ENCODE peak calls at places on chromosome 16, in seven cellular contexts. I, Z, D, T, S, L and V are unnamed samples.

GRCh38 chr16:27522173-27522707 is 27.5 kb downstream of the GTF3C1 start:
- DNase-seq in I (no peak), Z (no peak), D (no peak), T (no peak), S (no peak), L (no peak), V (no peak)

GRCh38 chr16:80614908-80615696 is 74.3 kb downstream of the DYNLRB2 start:
- DNase-seq in I (peak; percentile 85), Z (peak; percentile 69), D (peak; percentile 71), T (no peak), S (peak; percentile 82), L (peak; percentile 73), V (no peak)

GRCh38 chr16:10749680-10750035 is 6.0 kb downstream of the NUBP1 start:
- DNase-seq in I (no peak), Z (no peak), D (no peak), T (no peak), S (peak; percentile 4), L (peak; percentile 52), V (no peak)

GRCh38 chr16:25063865-25064264 is 47.7 kb upstream of the LCMT1 start:
- DNase-seq in I (no peak), Z (peak; percentile 57), D (no peak), T (no peak), S (no peak), L (peak; percentile 50), V (no peak)

GRCh38 chr16:31301708-31302400 is 42.1 kb downstream of the ITGAM start:
- DNase-seq in I (no peak), Z (peak; percentile 73), D (no peak), T (no peak), S (no peak), L (peak; percentile 29), V (no peak)

GRCh38 chr16:23510154-23510914 is at the start of gene GGA2:
- DNase-seq in I (peak; percentile 68), Z (peak; percentile 86), D (no peak), T (peak; percentile 81), S (peak; percentile 70), L (peak; percentile 69), V (peak; percentile 45)

GRCh38 chr16:49464877-49465504 is 91.4 kb downstream of the C16orf78 start:
- DNase-seq in I (no peak), Z (no peak), D (no peak), T (peak; percentile 10), S (no peak), L (no peak), V (no peak)

GRCh38 chr16:12462690-12463646 is 340.7 kb downstream of the CPPED1 start:
- DNase-seq in I (peak; percentile 70), Z (peak; percentile 63), D (peak; percentile 41), T (no peak), S (no peak), L (peak; percentile 61), V (no peak)

GRCh38 chr16:84514874-84515835 is 10.7 kb upstream of the MEAK7 start:
- DNase-seq in I (no peak), Z (no peak), D (no peak), T (peak; percentile 68), S (no peak), L (no peak), V (no peak)

GRCh38 chr16:23527961-23528634 is 17.8 kb upstream of the GGA2 start:
- DNase-seq in I (no peak), Z (no peak), D (no peak), T (no peak), S (no peak), L (no peak), V (no peak)

GRCh38 chr16:88965411-88965810 is 11.6 kb downstream of the CBFA2T3 start:
- DNase-seq in I (no peak), Z (no peak), D (no peak), T (no peak), S (no peak), L (no peak), V (no peak)

GRCh38 chr16:71807905-71808592 is 585 bp downstream of the AP1G1 start:
- DNase-seq in I (peak; percentile 10), Z (peak; percentile 11), D (no peak), T (peak; percentile 35), S (no peak), L (peak; percentile 34), V (no peak)

DNA sequence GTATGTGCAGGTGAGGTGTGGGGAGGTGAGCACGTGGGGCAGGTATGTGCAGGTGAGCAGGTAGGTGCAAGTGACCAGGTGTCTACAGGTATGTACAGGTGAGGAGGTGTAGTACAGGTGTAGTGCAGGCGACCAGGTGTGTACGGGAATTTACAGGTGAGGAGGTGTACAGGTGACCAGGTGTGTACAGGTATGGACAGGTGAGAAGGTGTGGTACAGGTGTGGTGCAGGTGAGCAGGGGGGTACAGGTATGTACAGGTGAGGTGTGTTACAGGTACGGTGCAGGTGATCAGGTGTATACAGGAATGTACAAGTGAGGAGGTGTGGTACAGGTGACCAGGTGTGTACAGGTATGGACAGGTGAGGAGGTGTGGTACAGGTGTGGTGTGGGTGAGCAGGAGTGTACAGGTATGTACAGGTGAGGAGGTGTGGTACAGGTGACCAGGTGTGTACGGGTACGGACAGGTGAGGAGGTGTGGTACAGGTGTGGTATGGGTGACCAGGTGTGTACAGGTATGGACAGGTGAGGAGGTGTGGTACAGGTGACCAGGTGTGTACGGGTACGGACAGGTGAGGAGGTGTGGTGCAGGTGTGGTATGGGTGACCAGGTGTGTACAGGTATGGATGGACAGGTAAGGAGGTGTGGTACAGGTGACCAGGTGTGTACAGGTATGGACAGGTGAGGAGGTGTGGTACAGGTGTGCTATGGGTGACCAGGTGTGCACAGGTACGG is 12.8 kb upstream of the DBNDD1 start:
- DNase-seq in I (peak; percentile 45), Z (peak; percentile 70), D (no peak), T (no peak), S (no peak), L (peak; percentile 66), V (no peak)
- TF ChIP-seq CTCF in I (no peak), Z (no peak), D (no peak), T (peak; percentile 30), S (no peak), L (no peak), V (no peak)

DNA sequence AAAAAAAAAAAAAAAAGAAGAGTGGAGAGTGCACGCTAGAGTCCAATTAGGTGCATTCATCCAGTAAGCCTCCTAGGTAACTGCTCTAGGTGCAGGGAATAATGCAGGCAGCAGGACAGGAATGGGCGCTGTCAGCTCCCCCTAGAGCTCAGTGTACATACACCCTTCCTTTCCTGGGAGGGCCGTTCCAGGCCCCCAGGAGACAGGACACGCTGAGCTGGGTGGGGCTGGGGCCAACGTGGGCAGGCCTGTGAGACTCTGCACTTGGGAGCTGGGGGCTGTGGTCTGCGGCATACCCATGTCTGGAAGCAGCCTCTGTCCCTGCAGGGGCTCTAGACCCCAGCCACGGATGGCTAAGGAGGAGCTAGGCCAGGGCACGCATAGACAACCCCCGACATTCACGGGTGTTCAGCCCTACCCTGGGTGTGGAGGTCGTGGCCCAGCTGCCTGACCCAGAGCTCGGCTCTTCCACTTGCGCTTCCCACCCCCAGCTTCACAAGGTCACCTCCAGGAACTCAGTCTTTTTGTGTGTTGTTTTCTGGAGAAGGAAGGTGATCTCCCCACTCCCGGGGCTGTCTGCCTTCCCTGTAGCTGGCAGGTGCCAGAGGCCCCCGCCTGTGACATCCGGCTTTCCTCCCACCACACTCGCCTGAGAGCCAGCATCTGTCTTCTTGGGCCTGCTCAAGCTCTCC is 985 bp upstream of the ANTKMT start:
- DNase-seq in I (no peak), Z (no peak), D (no peak), T (no peak), S (peak; percentile 53), L (no peak), V (no peak)
- TF ChIP-seq CTCF in I (peak; percentile 37), Z (peak; percentile 26), D (peak; percentile 29), T (no peak), S (peak; percentile 42), L (peak; percentile 25), V (peak; percentile 67)

GRCh38 chr16:66562409-66562808 is 3.8 kb upstream of the CMTM1 start:
- DNase-seq in I (no peak), Z (no peak), D (no peak), T (no peak), S (no peak), L (no peak), V (no peak)
- TF ChIP-seq CTCF in I (no peak), Z (no peak), D (no peak), T (no peak), S (peak; percentile 40), L (no peak), V (peak; percentile 7)

DNA sequence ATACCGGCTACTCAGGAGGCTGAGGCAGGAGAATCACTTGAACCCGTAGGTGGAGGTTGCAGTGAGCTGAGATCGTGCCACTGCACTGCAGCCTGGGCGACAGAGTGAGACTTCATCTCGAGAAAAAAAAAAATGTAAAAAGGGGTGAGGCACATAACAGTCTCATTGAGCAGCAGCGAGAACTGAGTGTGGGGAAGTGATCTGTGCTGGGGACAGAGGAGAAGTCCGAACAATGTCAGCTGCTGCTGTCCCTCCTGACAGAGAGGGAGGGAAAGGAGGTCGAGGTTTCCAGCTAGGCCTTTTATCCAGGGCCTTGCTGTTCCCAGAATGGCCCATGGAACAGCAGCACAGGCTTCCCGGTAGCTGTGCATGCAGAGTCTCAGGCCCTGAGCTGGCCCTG is 14.0 kb downstream of the C16orf74 start:
- DNase-seq in I (no peak), Z (no peak), D (no peak), T (no peak), S (no peak), L (no peak), V (no peak)
- TF ChIP-seq CTCF in I (no peak), Z (no peak), D (no peak), T (no peak), S (no peak), L (no peak), V (no peak)

DNA sequence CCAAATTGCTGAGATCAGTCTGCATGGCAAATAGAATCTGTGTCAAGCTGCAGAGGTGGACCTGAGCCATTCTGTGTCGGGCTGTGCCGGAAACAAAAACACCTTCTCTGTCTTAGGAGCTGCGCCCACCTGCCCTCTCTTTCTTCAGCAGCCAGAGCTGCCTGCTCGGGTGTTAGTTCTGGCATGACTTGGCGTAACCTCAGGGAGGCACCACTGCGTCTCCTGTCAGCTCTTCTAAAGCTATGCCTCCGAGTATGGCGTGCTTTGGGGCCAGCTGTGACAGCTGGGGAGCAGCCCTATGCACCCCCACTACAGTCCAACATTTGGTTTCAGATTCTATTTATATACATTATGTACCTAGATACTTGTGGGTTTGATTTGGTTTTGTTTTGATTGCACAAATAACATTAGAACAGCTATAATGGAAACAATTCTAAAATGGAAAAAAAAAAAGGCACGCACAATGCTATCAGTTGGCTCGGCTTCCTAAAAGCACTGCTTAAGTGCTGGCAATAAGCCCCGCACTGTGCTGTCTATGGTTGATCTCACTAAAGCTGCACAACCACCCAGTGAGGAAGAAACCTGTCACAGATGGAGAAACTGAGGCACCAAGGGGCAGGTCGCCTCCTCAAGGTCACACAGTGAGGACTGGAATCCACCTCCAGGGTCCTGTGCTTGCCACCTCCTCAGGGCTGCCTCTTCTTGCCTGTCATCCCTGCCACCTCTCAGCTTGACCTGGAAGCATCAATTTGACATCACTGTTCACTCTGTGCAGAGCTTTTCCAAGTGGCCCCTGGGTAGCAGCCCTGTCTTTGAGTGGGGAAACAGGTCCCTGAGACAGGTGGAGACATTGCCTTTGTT is 18.7 kb upstream of the ADGRG1 start:
- DNase-seq in I (no peak), Z (peak; percentile 59), D (no peak), T (peak; percentile 24), S (no peak), L (no peak), V (no peak)
- TF ChIP-seq CTCF in I (no peak), Z (peak; percentile 28), D (no peak), T (no peak), S (no peak), L (no peak), V (no peak)